ENCODE peak calls at places on chromosomes 1 and 21, in seven cellular contexts. R is lower lobe of right lung, C is bronchial epithelial cell, A is fibroblast of pulmonary artery, K is A549, T is body of pancreas, B is colonic mucosa. X is an unnamed sample.

GRCh38 chr1:207962716-207963428 is 51.9 kb upstream of the CD34 start:
- DNase-seq in R (peak), C (peak), A (peak), K (no peak), T (peak), B (peak), X (peak)

GRCh38 chr1:180948357-180948756 is 35.7 kb downstream of the KIAA1614 start:
- DNase-seq in R (no peak), C (no peak), A (peak), K (no peak), T (no peak), B (no peak), X (no peak)

GRCh38 chr1:186112280-186112679 is 262.8 kb downstream of the TPR start:
- DNase-seq in R (no peak), C (peak), A (no peak), K (no peak), T (no peak), B (no peak), X (no peak)

GRCh38 chr1:110285316-110285715 is 53.9 kb upstream of the RBM15 start:
- DNase-seq in R (no peak), C (no peak), A (no peak), K (no peak), T (no peak), B (no peak), X (no peak)

GRCh38 chr1:88016947-88017346 is 667.1 kb upstream of the PKN2 start:
- DNase-seq in R (no peak), C (no peak), A (no peak), K (no peak), T (no peak), B (peak), X (no peak)

GRCh38 chr1:150613061-150613920 is 16.1 kb downstream of the ENSA start:
- DNase-seq in R (no peak), C (peak), A (peak), K (peak), T (peak), B (peak), X (peak)

GRCh38 chr1:102578806-102579205 is 529.5 kb downstream of the COL11A1 start:
- DNase-seq in R (no peak), C (no peak), A (peak), K (no peak), T (no peak), B (no peak), X (no peak)

GRCh38 chr1:243903904-243904303 is 53.9 kb upstream of the AKT3 start:
- DNase-seq in R (no peak), C (peak), A (peak), K (no peak), T (no peak), B (no peak), X (peak)

GRCh38 chr1:185775505-185775904 is 41.3 kb downstream of the HMCN1 start:
- DNase-seq in R (no peak), C (no peak), A (no peak), K (no peak), T (no peak), B (no peak), X (no peak)

GRCh38 chr1:40849801-40850592 is 12.2 kb downstream of the CITED4 start:
- DNase-seq in R (peak), C (peak), A (peak), K (peak), T (peak), B (peak), X (peak)

GRCh38 chr21:23218667-23219066 is 2220.5 kb downstream of the NCAM2 start:
- DNase-seq in R (no peak), C (peak), A (peak), K (no peak), T (no peak), B (no peak), X (no peak)

GRCh38 chr1:34590211-34590623 is 164.6 kb upstream of the GJB5 start:
- DNase-seq in R (no peak), C (peak), A (no peak), K (peak), T (peak), B (no peak), X (no peak)

GRCh38 chr1:168693197-168693871 is 35.7 kb downstream of the DPT start:
- DNase-seq in R (no peak), C (no peak), A (no peak), K (no peak), T (peak), B (peak), X (no peak)

GRCh38 chr21:43311303-43311817 is 115.6 kb downstream of the SIK1 start:
- DNase-seq in R (peak), C (no peak), A (no peak), K (no peak), T (peak), B (peak), X (no peak)

GRCh38 chr21:21268061-21268471 is 269.9 kb downstream of the NCAM2 start:
- DNase-seq in R (no peak), C (no peak), A (peak), K (no peak), T (no peak), B (no peak), X (peak)

GRCh38 chr1:19651141-19651737 is 7.1 kb downstream of the NBL1 start:
- DNase-seq in R (no peak), C (no peak), A (peak), K (peak), T (peak), B (no peak), X (peak)

GRCh38 chr1:221740941-221741363 is 937 bp downstream of the DUSP10 start:
- DNase-seq in R (no peak), C (peak), A (peak), K (no peak), T (no peak), B (no peak), X (peak)

GRCh38 chr1:167805041-167805556 is 83.3 kb downstream of the MPZL1 start:
- DNase-seq in R (no peak), C (no peak), A (no peak), K (no peak), T (no peak), B (no peak), X (no peak)

GRCh38 chr21:16913010-16913409 is 599.8 kb upstream of the CXADR start:
- DNase-seq in R (no peak), C (peak), A (no peak), K (peak), T (no peak), B (no peak), X (no peak)

GRCh38 chr1:149942207-149942606 is 5.5 kb upstream of the MTMR11 start:
- DNase-seq in R (no peak), C (peak), A (peak), K (peak), T (no peak), B (no peak), X (peak)

GRCh38 chr1:203217139-203217621 is 12.3 kb downstream of the CHIT1 start:
- DNase-seq in R (no peak), C (peak), A (no peak), K (no peak), T (peak), B (no peak), X (no peak)

GRCh38 chr1:79082233-79082632 is 75.7 kb upstream of the ADGRL4 start:
- DNase-seq in R (no peak), C (no peak), A (no peak), K (no peak), T (no peak), B (no peak), X (no peak)

GRCh38 chr1:230565141-230565540 is 77.1 kb upstream of the COG2 start:
- DNase-seq in R (no peak), C (no peak), A (no peak), K (no peak), T (no peak), B (no peak), X (no peak)

GRCh38 chr1:81435175-81435574 is 365.6 kb upstream of the ADGRL2 start:
- DNase-seq in R (no peak), C (no peak), A (peak), K (no peak), T (no peak), B (no peak), X (no peak)

GRCh38 chr1:54309631-54310366 is 96.4 kb downstream of the SSBP3 start:
- DNase-seq in R (no peak), C (no peak), A (no peak), K (no peak), T (no peak), B (no peak), X (no peak)

GRCh38 chr21:38533887-38534286 is 35.6 kb upstream of the ERG start:
- DNase-seq in R (no peak), C (no peak), A (peak), K (no peak), T (no peak), B (no peak), X (no peak)

GRCh38 chr1:71223949-71224348 is 143.1 kb upstream of the ZRANB2 start:
- DNase-seq in R (no peak), C (no peak), A (no peak), K (no peak), T (no peak), B (no peak), X (no peak)

GRCh38 chr1:236395780-236396664 is 1.9 kb downstream of the EDARADD start:
- DNase-seq in R (no peak), C (peak), A (no peak), K (no peak), T (peak), B (no peak), X (no peak)

GRCh38 chr1:94908190-94908589 is 18.7 kb downstream of the CNN3 start:
- DNase-seq in R (no peak), C (no peak), A (no peak), K (no peak), T (no peak), B (no peak), X (no peak)

GRCh38 chr1:203179328-203180009 is 3.8 kb upstream of the MYBPH start:
- DNase-seq in R (no peak), C (no peak), A (no peak), K (no peak), T (peak), B (no peak), X (no peak)

GRCh38 chr1:188128761-188129160 is 1300.0 kb downstream of the PLA2G4A start:
- DNase-seq in R (no peak), C (peak), A (peak), K (peak), T (no peak), B (no peak), X (peak)

GRCh38 chr1:58735591-58735990 is 35.7 kb upstream of the MYSM1 start:
- DNase-seq in R (no peak), C (no peak), A (no peak), K (no peak), T (no peak), B (no peak), X (no peak)

GRCh38 chr1:210264521-210265380 is 32.2 kb downstream of the SERTAD4 start:
- DNase-seq in R (no peak), C (no peak), A (peak), K (peak), T (no peak), B (no peak), X (no peak)

GRCh38 chr1:214902636-214903320 is 179.8 kb upstream of the KCNK2 start:
- DNase-seq in R (no peak), C (peak), A (peak), K (no peak), T (no peak), B (no peak), X (peak)

GRCh38 chr1:27368872-27369703 is 2.3 kb upstream of the MAP3K6 start:
- DNase-seq in R (no peak), C (peak), A (peak), K (peak), T (no peak), B (no peak), X (peak)

GRCh38 chr1:228358764-228359612 is 47.6 kb downstream of the TRIM11 start:
- DNase-seq in R (no peak), C (no peak), A (no peak), K (no peak), T (no peak), B (no peak), X (no peak)

GRCh38 chr1:24051206-24051945 is 60.6 kb downstream of the MYOM3 start:
- DNase-seq in R (no peak), C (no peak), A (peak), K (no peak), T (no peak), B (no peak), X (no peak)

GRCh38 chr1:117367769-117368059 is 465 bp downstream of the MAN1A2 start:
- DNase-seq in R (no peak), C (peak), A (no peak), K (no peak), T (no peak), B (peak), X (no peak)

GRCh38 chr1:47972864-47973437 is 24.2 kb downstream of the TRABD2B start:
- DNase-seq in R (no peak), C (no peak), A (no peak), K (no peak), T (no peak), B (no peak), X (no peak)
- TF ChIP-seq CTCF in R (peak), C (peak), A (peak), K (peak), T (no peak), B (no peak), X (no peak)

GRCh38 chr1:1431845-1432565 is 3.5 kb upstream of the VWA1 start:
- DNase-seq in R (peak), C (no peak), A (peak), K (no peak), T (peak), B (peak), X (no peak)

GRCh38 chr1:1431006-1431844 is 4.3 kb upstream of the VWA1 start:
- DNase-seq in R (no peak), C (no peak), A (no peak), K (no peak), T (no peak), B (no peak), X (no peak)

GRCh38 chr1:1428174-1428573 is 7.1 kb upstream of the ANKRD65 start:
- DNase-seq in R (peak), C (no peak), A (no peak), K (peak), T (no peak), B (no peak), X (no peak)

GRCh38 chr1:1429671-1430073 is 5.8 kb upstream of the VWA1 start:
- DNase-seq in R (no peak), C (no peak), A (peak), K (peak), T (no peak), B (no peak), X (no peak)

DNA sequence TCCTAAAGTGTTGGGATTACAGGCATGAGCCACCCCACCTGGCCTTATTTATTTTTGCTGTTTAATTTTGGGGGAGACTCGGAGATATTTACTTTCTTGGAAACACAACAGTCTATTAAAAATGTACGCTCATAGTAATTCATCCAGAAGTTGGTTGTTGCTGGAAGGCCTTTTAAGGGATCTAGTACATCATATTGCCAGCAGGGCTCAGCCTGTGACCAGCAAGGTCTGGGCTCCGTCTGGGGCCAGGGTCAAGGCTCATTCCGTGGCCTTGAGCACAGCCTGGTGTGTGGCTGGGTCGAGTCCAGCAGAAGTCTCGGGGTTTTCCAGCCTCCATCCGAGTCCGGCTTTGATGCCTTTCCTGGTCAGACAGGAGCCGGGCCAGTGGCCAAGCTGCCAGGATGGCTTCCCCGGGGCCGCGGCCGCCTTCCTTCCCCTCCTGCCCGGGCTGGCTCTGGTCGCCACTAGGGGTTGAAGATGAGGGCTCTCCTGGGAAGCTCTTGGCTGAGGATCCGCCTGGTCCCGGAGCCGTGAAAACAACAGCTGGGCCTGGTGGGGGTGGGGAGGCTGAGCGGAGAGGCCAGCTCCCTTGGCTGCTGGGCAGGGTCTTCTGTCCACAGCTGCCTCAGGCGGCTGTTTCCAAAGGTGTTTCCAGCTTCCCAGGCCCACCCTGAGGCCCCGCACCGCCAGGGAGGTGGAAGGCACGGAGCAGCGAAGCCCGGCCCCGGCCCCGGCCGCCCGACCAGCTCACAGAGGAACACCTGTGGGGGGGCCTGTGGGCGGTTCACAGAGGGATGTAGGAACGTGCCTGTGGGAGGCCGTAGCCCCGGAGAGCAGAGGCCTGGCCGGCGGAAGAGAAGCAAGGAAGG is 5.1 kb upstream of the VWA1 start:
- DNase-seq in R (peak), C (no peak), A (peak), K (peak), T (peak), B (peak), X (peak)
- H3K4me3 ChIP-seq in R (peak), C (no peak), A (no peak), K (no peak), T (no peak), B (no peak), X (no peak)

GRCh38 chr21:34687065-34687464 is 18.3 kb downstream of the CLIC6 start:
- DNase-seq in R (no peak), C (no peak), A (no peak), K (no peak), T (no peak), B (no peak), X (no peak)

GRCh38 chr21:34688715-34689114 is 19.9 kb downstream of the CLIC6 start:
- DNase-seq in R (no peak), C (no peak), A (no peak), K (no peak), T (no peak), B (no peak), X (no peak)

GRCh38 chr21:34690041-34690792 is 21.4 kb downstream of the CLIC6 start:
- DNase-seq in R (no peak), C (peak), A (no peak), K (no peak), T (no peak), B (peak), X (no peak)

GRCh38 chr21:34690793-34691175 is 22.0 kb downstream of the CLIC6 start:
- DNase-seq in R (no peak), C (no peak), A (no peak), K (no peak), T (no peak), B (no peak), X (no peak)

GRCh38 chr21:34688145-34688544 is 19.4 kb downstream of the CLIC6 start:
- DNase-seq in R (no peak), C (peak), A (no peak), K (peak), T (no peak), B (no peak), X (peak)
- TF ChIP-seq CTCF in R (no peak), C (peak), A (no peak), K (peak), T (no peak), B (no peak), X (peak)

GRCh38 chr21:15233611-15234010 is 168.8 kb upstream of the NRIP1 start:
- DNase-seq in R (no peak), C (no peak), A (no peak), K (no peak), T (no peak), B (no peak), X (no peak)
- H3K4me3 ChIP-seq in R (no peak), C (no peak), A (no peak), K (no peak), T (no peak), B (no peak), X (no peak)

GRCh38 chr1:246417813-246418564 is 89.1 kb downstream of the SMYD3 start:
- DNase-seq in R (no peak), C (no peak), A (no peak), K (no peak), T (no peak), B (no peak), X (no peak)
- TF ChIP-seq CTCF in R (no peak), C (no peak), A (no peak), K (no peak), T (no peak), B (no peak), X (peak)

GRCh38 chr1:201181726-201182125 is 8.9 kb upstream of the IGFN1 start:
- DNase-seq in R (no peak), C (no peak), A (no peak), K (no peak), T (no peak), B (no peak), X (no peak)

GRCh38 chr1:201183728-201184127 is 6.9 kb upstream of the IGFN1 start:
- DNase-seq in R (no peak), C (no peak), A (no peak), K (no peak), T (no peak), B (no peak), X (no peak)

GRCh38 chr1:201184307-201184706 is 6.3 kb upstream of the IGFN1 start:
- DNase-seq in R (no peak), C (no peak), A (no peak), K (no peak), T (no peak), B (no peak), X (no peak)

GRCh38 chr1:201184734-201185453 is 5.7 kb upstream of the IGFN1 start:
- DNase-seq in R (no peak), C (peak), A (peak), K (peak), T (peak), B (no peak), X (peak)

DNA sequence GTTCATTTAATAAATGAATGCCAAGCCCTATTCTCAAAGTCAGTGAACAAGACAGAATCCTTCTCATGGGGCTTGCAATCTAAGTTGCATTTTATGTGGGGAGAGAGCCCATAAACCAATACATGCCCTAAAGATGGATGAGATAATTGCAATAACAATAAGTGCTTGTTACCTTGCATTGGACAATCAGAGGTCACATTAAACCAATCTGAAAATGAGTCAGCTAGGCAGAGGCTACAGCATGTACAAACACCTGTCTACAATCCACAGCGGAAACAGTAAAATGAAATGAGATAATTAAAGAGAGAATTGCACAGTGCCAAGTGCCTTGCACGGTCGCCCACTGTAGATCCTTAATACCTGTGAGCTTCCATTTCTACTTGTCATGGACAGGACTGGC is 7.4 kb upstream of the IGFN1 start:
- DNase-seq in R (no peak), C (peak), A (no peak), K (no peak), T (no peak), B (no peak), X (no peak)
- H3K4me3 ChIP-seq in R (no peak), C (no peak), A (no peak), K (no peak), T (no peak), B (no peak), X (no peak)

DNA sequence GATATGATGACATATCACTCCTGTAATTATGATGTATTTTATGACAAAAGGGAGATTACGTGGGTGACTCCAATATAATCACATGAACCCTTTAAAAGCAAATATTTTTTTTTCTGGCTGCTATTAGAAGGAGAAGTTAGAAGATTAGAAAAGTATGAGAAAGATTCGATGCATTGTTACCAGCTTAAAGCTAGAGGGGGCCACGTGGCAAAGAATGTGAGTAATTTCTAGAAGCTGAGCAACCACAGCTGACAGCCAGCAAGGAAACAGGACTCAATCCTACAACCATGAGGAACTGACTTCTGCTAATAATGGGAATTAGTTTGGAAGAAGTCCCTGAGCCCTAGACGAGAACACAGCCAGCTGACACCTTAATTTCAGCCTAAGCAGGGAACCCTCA is 56.3 kb upstream of the C1orf87 start:
- DNase-seq in R (no peak), C (no peak), A (peak), K (no peak), T (no peak), B (no peak), X (no peak)
- TF ChIP-seq CTCF in R (no peak), C (no peak), A (no peak), K (no peak), T (no peak), B (no peak), X (peak)